ENCODE peak calls at places on chromosomes 13 and 19, in five cellular contexts. One of them, this sample, is unnamed.

GRCh38 chr19:44718441-44719261 is 19.7 kb downstream of the CEACAM16 start:
- DNase-seq in brain pericyte: no peak
- DNase-seq in fibroblast of mammary gland: peak
- DNase-seq in ascending aorta: no peak
- DNase-seq in adipocyte: peak
- DNase-seq in this sample: no peak

GRCh38 chr19:8135946-8136618 is 13.3 kb downstream of the FBN3 start:
- DNase-seq in adipocyte: no peak
- DNase-seq in brain pericyte: no peak
- DNase-seq in ascending aorta: no peak
- DNase-seq in fibroblast of mammary gland: no peak
- DNase-seq in this sample: no peak

GRCh38 chr13:111230385-111230930 is 90.0 kb upstream of the TEX29 start:
- DNase-seq in brain pericyte: no peak
- DNase-seq in fibroblast of mammary gland: no peak
- DNase-seq in ascending aorta: no peak
- DNase-seq in adipocyte: no peak
- DNase-seq in this sample: no peak

GRCh38 chr13:34555988-34556387 is 386.1 kb upstream of the NBEA start:
- DNase-seq in adipocyte: no peak
- DNase-seq in brain pericyte: no peak
- DNase-seq in ascending aorta: no peak
- DNase-seq in fibroblast of mammary gland: no peak
- DNase-seq in this sample: no peak

GRCh38 chr13:44857736-44858135 is 131.5 kb downstream of the NUFIP1 start:
- DNase-seq in adipocyte: no peak
- DNase-seq in ascending aorta: no peak
- DNase-seq in fibroblast of mammary gland: no peak
- DNase-seq in brain pericyte: no peak
- DNase-seq in this sample: no peak

GRCh38 chr19:17579523-17580244 is 24.2 kb downstream of the COLGALT1 start:
- DNase-seq in adipocyte: peak
- DNase-seq in fibroblast of mammary gland: peak
- DNase-seq in brain pericyte: no peak
- DNase-seq in ascending aorta: no peak
- DNase-seq in this sample: no peak

GRCh38 chr19:2032296-2032941 is 16.9 kb upstream of the BTBD2 start:
- DNase-seq in adipocyte: peak
- DNase-seq in fibroblast of mammary gland: peak
- DNase-seq in brain pericyte: peak
- DNase-seq in ascending aorta: peak
- DNase-seq in this sample: peak

GRCh38 chr13:100533588-100534041 is 55.0 kb downstream of the GGACT start:
- DNase-seq in adipocyte: no peak
- DNase-seq in brain pericyte: no peak
- DNase-seq in ascending aorta: no peak
- DNase-seq in fibroblast of mammary gland: no peak
- DNase-seq in this sample: no peak

GRCh38 chr13:64556391-64556790 is 2673.7 kb downstream of the PCDH9 start:
- DNase-seq in brain pericyte: no peak
- DNase-seq in ascending aorta: no peak
- DNase-seq in adipocyte: peak
- DNase-seq in fibroblast of mammary gland: no peak
- DNase-seq in this sample: no peak

GRCh38 chr19:42313096-42313839 is at the start of gene TMEM145:
- DNase-seq in brain pericyte: no peak
- DNase-seq in ascending aorta: no peak
- DNase-seq in adipocyte: peak
- DNase-seq in fibroblast of mammary gland: peak
- DNase-seq in this sample: no peak

GRCh38 chr13:34360702-34361101 is 542.8 kb downstream of the RFC3 start:
- DNase-seq in adipocyte: no peak
- DNase-seq in ascending aorta: no peak
- DNase-seq in fibroblast of mammary gland: no peak
- DNase-seq in brain pericyte: no peak
- DNase-seq in this sample: no peak

GRCh38 chr13:21744149-21744548 is 73.3 kb downstream of the FGF9 start:
- DNase-seq in brain pericyte: no peak
- DNase-seq in fibroblast of mammary gland: no peak
- DNase-seq in ascending aorta: no peak
- DNase-seq in adipocyte: no peak
- DNase-seq in this sample: no peak

GRCh38 chr19:39224910-39225309 is 19.9 kb downstream of the IFNL3 start:
- DNase-seq in adipocyte: no peak
- DNase-seq in brain pericyte: no peak
- DNase-seq in fibroblast of mammary gland: no peak
- DNase-seq in ascending aorta: no peak
- DNase-seq in this sample: no peak

GRCh38 chr19:18488838-18489626 is 32.8 kb downstream of the ELL start:
- DNase-seq in ascending aorta: no peak
- DNase-seq in brain pericyte: no peak
- DNase-seq in fibroblast of mammary gland: no peak
- DNase-seq in adipocyte: no peak
- DNase-seq in this sample: no peak

GRCh38 chr13:44322928-44323327 is 50.7 kb upstream of the SERP2 start:
- DNase-seq in adipocyte: no peak
- DNase-seq in fibroblast of mammary gland: no peak
- DNase-seq in brain pericyte: no peak
- DNase-seq in ascending aorta: no peak
- DNase-seq in this sample: no peak

GRCh38 chr13:60572003-60572792 is 175.2 kb downstream of the TDRD3 start:
- DNase-seq in adipocyte: no peak
- DNase-seq in ascending aorta: no peak
- DNase-seq in brain pericyte: peak
- DNase-seq in fibroblast of mammary gland: peak
- DNase-seq in this sample: no peak

GRCh38 chr13:89748716-89749115 is 1598.8 kb upstream of the MIR17HG start:
- DNase-seq in fibroblast of mammary gland: no peak
- DNase-seq in ascending aorta: no peak
- DNase-seq in adipocyte: no peak
- DNase-seq in brain pericyte: no peak
- DNase-seq in this sample: no peak

GRCh38 chr13:27043013-27043412 is 128.6 kb downstream of the USP12 start:
- DNase-seq in adipocyte: peak
- DNase-seq in fibroblast of mammary gland: peak
- DNase-seq in ascending aorta: no peak
- DNase-seq in brain pericyte: peak
- DNase-seq in this sample: peak

GRCh38 chr19:54889566-54889965 is 15.5 kb downstream of the FCAR start:
- DNase-seq in fibroblast of mammary gland: no peak
- DNase-seq in ascending aorta: no peak
- DNase-seq in brain pericyte: no peak
- DNase-seq in adipocyte: no peak
- DNase-seq in this sample: no peak

GRCh38 chr13:64850017-64850416 is 2380.1 kb downstream of the PCDH9 start:
- DNase-seq in ascending aorta: no peak
- DNase-seq in fibroblast of mammary gland: no peak
- DNase-seq in adipocyte: no peak
- DNase-seq in brain pericyte: no peak
- DNase-seq in this sample: no peak

GRCh38 chr19:43711751-43712355 is 4.0 kb upstream of the IRGC start:
- DNase-seq in brain pericyte: no peak
- DNase-seq in fibroblast of mammary gland: peak
- DNase-seq in ascending aorta: no peak
- DNase-seq in adipocyte: no peak
- DNase-seq in this sample: no peak